ENCODE peak calls at places on chromosomes 1 and 21, in nine cellular contexts. S is epithelial cell of esophagus; W is uterus; C is heart left ventricle; R is astrocyte of the spinal cord; T is tibial artery; X is thyroid gland; B is CD4-positive, alpha-beta T cell; Q is ovary. G is an unnamed sample.

GRCh38 chr1:112322983-112323678 is 72.9 kb upstream of the CTTNBP2NL start:
- DNase-seq in S (no peak), W (no peak), C (no peak), R (no peak), T (no peak), X (no peak), B (no peak), Q (no peak), G (no peak)

GRCh38 chr1:247118946-247119446 is 14.8 kb upstream of the ZNF669 start:
- DNase-seq in S (peak), W (no peak), C (no peak), R (peak), T (no peak), X (no peak), B (no peak), Q (no peak), G (no peak)

GRCh38 chr1:195894411-195894810 is 713.8 kb downstream of the KCNT2 start:
- DNase-seq in S (no peak), W (no peak), C (no peak), R (peak), T (no peak), X (no peak), B (no peak), Q (no peak), G (no peak)

GRCh38 chr1:74819062-74819461 is 86.1 kb downstream of the TYW3 start:
- DNase-seq in S (no peak), W (no peak), C (no peak), R (peak), T (no peak), X (no peak), B (no peak), Q (no peak), G (no peak)

GRCh38 chr1:110615548-110616130 is 9.5 kb upstream of the KCNA2 start:
- DNase-seq in S (peak), W (peak), C (peak), R (peak), T (peak), X (peak), B (peak), Q (peak), G (peak)

GRCh38 chr1:1597275-1597930 is 2.5 kb downstream of the FNDC10 start:
- DNase-seq in S (peak), W (no peak), C (no peak), R (no peak), T (no peak), X (peak), B (no peak), Q (no peak), G (peak)

GRCh38 chr1:42282867-42283583 is 52.0 kb downstream of the FOXJ3 start:
- DNase-seq in S (peak), W (no peak), C (no peak), R (peak), T (no peak), X (no peak), B (no peak), Q (no peak), G (no peak)

GRCh38 chr1:26696645-26697440 is 1.0 kb downstream of the ARID1A start:
- DNase-seq in S (no peak), W (peak), C (peak), R (no peak), T (peak), X (peak), B (peak), Q (peak), G (peak)

GRCh38 chr1:197725044-197725443 is 50.2 kb downstream of the DENND1B start:
- DNase-seq in S (peak), W (no peak), C (no peak), R (peak), T (no peak), X (no peak), B (no peak), Q (no peak), G (no peak)

GRCh38 chr1:1157914-1158710 is 15.6 kb upstream of the TTLL10 start:
- DNase-seq in S (no peak), W (peak), C (peak), R (peak), T (peak), X (peak), B (peak), Q (no peak), G (peak)

GRCh38 chr1:7517611-7518330 is 253.3 kb upstream of the VAMP3 start:
- DNase-seq in S (no peak), W (no peak), C (peak), R (no peak), T (no peak), X (no peak), B (no peak), Q (no peak), G (no peak)

GRCh38 chr1:244063498-244063897 is 12.4 kb downstream of the ZBTB18 start:
- DNase-seq in S (no peak), W (no peak), C (no peak), R (no peak), T (no peak), X (no peak), B (no peak), Q (no peak), G (no peak)

GRCh38 chr1:29333008-29333407 is 96.7 kb downstream of the PTPRU start:
- DNase-seq in S (no peak), W (no peak), C (no peak), R (no peak), T (no peak), X (no peak), B (no peak), Q (no peak), G (peak)

GRCh38 chr1:63317007-63317813 is 5.2 kb upstream of the FOXD3 start:
- DNase-seq in S (peak), W (no peak), C (no peak), R (peak), T (no peak), X (peak), B (peak), Q (no peak), G (peak)

GRCh38 chr1:182299728-182300581 is 91.6 kb downstream of the GLUL start:
- DNase-seq in S (peak), W (peak), C (peak), R (peak), T (peak), X (no peak), B (no peak), Q (peak), G (peak)

GRCh38 chr1:119924948-119925898 is 28.9 kb upstream of the ADAM30 start:
- DNase-seq in S (no peak), W (no peak), C (no peak), R (no peak), T (no peak), X (peak), B (no peak), Q (no peak), G (no peak)

GRCh38 chr21:38720074-38720473 is 85.7 kb upstream of the ETS2 start:
- DNase-seq in S (no peak), W (no peak), C (no peak), R (no peak), T (no peak), X (no peak), B (no peak), Q (no peak), G (no peak)

DNA sequence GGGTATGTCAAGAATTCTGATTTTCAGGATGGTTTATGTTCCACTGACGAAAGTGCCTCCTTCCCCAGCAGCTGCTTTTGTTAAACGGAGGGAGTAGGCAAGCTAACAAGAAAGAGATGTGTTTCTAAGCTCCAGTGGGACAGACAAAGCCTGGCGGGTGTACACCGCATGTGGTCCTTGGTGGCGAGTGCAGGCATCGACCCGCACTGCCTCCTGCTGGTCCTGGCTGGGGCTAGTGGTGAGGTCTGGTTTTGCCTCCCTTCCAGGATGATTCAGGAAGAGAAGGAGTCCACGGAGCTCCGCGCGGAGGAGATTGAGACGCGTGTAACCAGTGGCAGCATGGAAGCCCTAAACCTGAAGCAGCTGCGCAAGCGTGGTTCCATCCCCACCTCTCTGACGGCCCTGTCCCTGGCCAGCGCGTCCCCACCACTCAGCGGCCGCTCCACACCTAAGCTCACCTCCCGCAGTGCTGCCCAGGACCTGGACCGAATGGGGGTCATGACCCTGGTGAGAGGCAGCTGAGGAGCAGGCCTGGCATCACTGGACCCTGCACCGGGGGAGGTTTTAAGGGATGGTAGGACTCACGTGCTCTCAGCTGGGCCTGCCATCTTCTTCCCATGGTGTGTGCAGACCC is 29.0 kb downstream of the PPFIA4 start:
- DNase-seq in S (no peak), W (no peak), C (no peak), R (no peak), T (no peak), X (no peak), B (no peak), Q (no peak), G (no peak)
- TF ChIP-seq CTCF in S (no peak), W (no peak), C (no peak), R (no peak), T (no peak), X (no peak), B (no peak), Q (no peak), G (no peak)

DNA sequence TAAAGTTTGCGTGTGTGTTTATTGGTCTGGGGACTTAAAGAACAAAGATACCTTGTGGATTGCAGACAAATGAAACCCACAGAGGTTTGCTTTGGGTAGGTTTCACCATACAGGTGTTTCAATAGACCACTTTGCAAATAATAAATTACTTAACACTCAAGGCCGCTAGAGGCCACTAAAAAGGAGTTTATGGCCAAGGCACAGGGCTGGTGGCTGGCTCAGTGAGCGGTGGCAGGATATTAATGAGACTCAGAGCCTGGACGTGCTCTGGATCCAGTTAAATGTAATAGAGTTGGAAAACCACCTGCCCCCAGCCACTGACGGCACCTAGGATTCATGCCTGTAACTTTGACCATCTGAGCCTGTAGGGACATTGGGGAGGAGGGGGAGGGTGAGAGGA is 44.5 kb downstream of the LRRC38 start:
- DNase-seq in S (peak), W (no peak), C (peak), R (no peak), T (no peak), X (no peak), B (no peak), Q (no peak), G (no peak)
- TF ChIP-seq CTCF in S (no peak), W (no peak), C (peak), R (no peak), T (no peak), X (no peak), B (no peak), Q (no peak), G (no peak)

GRCh38 chr1:208538078-208538477 is 293.9 kb upstream of the PLXNA2 start:
- DNase-seq in S (no peak), W (no peak), C (no peak), R (no peak), T (no peak), X (no peak), B (no peak), Q (no peak), G (no peak)

GRCh38 chr1:208538587-208538986 is 294.4 kb upstream of the PLXNA2 start:
- DNase-seq in S (no peak), W (no peak), C (no peak), R (no peak), T (no peak), X (no peak), B (no peak), Q (no peak), G (no peak)

GRCh38 chr1:208541225-208541855 is 297.2 kb upstream of the PLXNA2 start:
- DNase-seq in S (peak), W (no peak), C (no peak), R (no peak), T (no peak), X (no peak), B (no peak), Q (no peak), G (no peak)

GRCh38 chr1:208542309-208542708 is 298.1 kb upstream of the PLXNA2 start:
- DNase-seq in S (peak), W (no peak), C (no peak), R (no peak), T (no peak), X (no peak), B (no peak), Q (no peak), G (no peak)

GRCh38 chr1:208540724-208541123 is 296.5 kb upstream of the PLXNA2 start:
- DNase-seq in S (no peak), W (no peak), C (no peak), R (no peak), T (no peak), X (no peak), B (no peak), Q (no peak), G (no peak)
- TF ChIP-seq CTCF in S (no peak), W (no peak), C (no peak), R (no peak), T (no peak), X (no peak), B (no peak), Q (no peak), G (no peak)

DNA sequence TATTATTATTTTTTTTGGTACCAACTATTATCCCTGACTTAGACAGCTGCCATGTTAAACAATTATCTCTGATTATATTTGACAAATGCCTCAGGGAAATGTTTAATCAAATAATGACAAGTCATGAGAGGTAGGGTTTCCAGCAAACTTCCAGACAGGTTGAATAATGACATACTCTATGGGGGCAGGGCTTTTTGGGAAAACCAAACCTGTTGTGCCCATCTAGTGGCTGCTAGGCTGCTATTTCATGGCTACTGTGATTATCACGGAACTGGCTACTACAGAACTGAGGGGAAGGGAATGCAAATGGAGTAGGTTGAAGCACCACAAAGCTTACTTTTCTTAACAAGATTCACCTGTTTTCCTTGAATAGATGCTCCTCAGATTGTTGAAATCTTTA is 77.6 kb downstream of the DUSP10 start:
- DNase-seq in S (peak), W (no peak), C (no peak), R (no peak), T (no peak), X (no peak), B (no peak), Q (no peak), G (no peak)
- TF ChIP-seq CTCF in S (peak), W (no peak), C (no peak), R (no peak), T (no peak), X (no peak), B (no peak), Q (no peak), G (no peak)

DNA sequence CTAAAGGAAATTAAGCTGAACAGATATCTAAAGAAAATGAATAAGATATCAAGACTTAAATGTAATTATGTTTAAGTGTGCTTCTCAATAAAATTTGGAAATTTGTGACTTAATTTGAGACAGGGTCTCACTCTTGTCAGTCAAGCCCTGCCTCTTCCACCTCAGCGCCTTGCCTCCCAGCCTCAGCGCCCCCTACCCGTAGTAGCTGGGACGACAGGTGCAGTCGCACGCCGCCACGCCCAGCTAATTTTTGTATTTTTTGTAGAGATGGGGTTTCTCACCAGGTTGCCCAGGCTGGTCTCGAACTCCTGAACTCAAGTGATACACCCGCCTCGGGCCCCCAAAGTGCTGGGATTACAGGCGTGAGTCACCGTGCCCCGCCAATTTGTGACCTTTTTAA is 117.0 kb downstream of the CLEC20A start:
- DNase-seq in S (no peak), W (no peak), C (no peak), R (no peak), T (no peak), X (no peak), B (no peak), Q (no peak), G (no peak)
- TF ChIP-seq CTCF in S (peak), W (no peak), C (no peak), R (peak), T (no peak), X (no peak), B (no peak), Q (no peak), G (no peak)

DNA sequence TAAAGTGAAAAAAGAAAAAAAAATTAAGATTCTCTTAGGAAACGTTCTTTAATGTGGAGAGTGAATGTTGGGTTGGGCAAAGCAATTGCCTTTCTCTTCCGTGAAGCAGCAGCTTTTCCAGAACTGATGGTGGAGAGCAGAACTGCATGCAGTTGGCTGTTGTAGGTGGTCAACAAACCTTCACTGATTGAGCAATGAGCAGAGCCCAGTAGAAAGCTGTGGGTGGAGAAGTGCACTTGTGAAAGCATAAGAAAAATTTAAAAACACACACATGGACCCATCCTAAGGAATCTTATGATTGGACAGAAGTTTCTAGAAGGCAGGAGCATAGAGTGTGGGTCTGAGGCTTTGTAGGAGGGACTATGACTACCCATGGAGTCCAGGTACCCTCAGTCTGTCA is 4.5 kb downstream of the PRELP start:
- DNase-seq in S (no peak), W (no peak), C (no peak), R (peak), T (no peak), X (no peak), B (no peak), Q (no peak), G (no peak)
- TF ChIP-seq CTCF in S (no peak), W (peak), C (no peak), R (no peak), T (peak), X (peak), B (no peak), Q (peak), G (no peak)

GRCh38 chr1:200367841-200368534 is 41.8 kb downstream of the ZNF281 start:
- DNase-seq in S (peak), W (no peak), C (no peak), R (peak), T (no peak), X (no peak), B (no peak), Q (no peak), G (no peak)

GRCh38 chr1:200364831-200365230 is 45.0 kb downstream of the ZNF281 start:
- DNase-seq in S (no peak), W (no peak), C (no peak), R (peak), T (no peak), X (no peak), B (no peak), Q (no peak), G (no peak)

GRCh38 chr1:200364121-200364759 is 45.6 kb downstream of the ZNF281 start:
- DNase-seq in S (peak), W (no peak), C (no peak), R (peak), T (no peak), X (no peak), B (no peak), Q (no peak), G (no peak)

GRCh38 chr1:200366577-200367253 is 43.1 kb downstream of the ZNF281 start:
- DNase-seq in S (peak), W (no peak), C (no peak), R (no peak), T (no peak), X (no peak), B (no peak), Q (no peak), G (no peak)

DNA sequence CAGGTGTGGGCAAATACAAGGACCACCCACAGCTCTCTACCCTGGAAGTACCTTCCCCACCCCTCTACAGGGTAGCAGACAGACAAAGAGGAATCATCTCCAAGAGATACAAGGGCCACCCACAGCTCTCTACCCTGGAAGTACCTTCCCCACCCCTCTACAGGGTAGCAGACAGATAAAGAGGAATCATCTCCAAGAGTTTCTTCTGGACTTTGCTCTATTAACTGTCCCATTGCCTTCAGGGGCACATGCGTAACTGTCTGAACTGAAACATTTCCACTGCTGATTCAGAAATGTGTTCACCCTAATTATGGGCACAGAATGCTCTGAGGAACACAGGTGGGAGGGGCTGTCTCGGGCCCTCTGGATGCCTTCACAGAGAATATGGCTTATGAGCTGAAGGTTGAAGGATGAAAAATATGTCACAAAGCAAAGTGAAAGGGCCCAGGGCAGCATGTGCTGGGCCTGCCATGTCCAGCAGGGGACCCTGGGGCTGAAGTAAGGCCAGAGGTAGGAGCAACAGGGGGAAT is 43.9 kb downstream of the ZNF281 start:
- DNase-seq in S (no peak), W (no peak), C (no peak), R (no peak), T (no peak), X (no peak), B (no peak), Q (no peak), G (no peak)
- TF ChIP-seq CTCF in S (no peak), W (no peak), C (no peak), R (no peak), T (no peak), X (no peak), B (no peak), Q (no peak), G (no peak)

GRCh38 chr1:204600968-204601367 is 84.6 kb downstream of the LRRN2 start:
- DNase-seq in S (no peak), W (no peak), C (no peak), R (no peak), T (no peak), X (no peak), B (no peak), Q (no peak), G (no peak)
- TF ChIP-seq CTCF in S (peak), W (no peak), C (no peak), R (no peak), T (no peak), X (no peak), B (no peak), Q (no peak), G (no peak)

G was measured in mucosa of descending colon.